ENCODE peak calls at places on chromosomes 5 and 9, in four cellular contexts. L is adrenal gland, A is A549, G is aorta. Q is an unnamed sample. For H3K4me1 and H3K9me3, the result is how much of the 10 kb centered on the place peaks cover.

GRCh38 chr9:110033869-110034268 is 174.1 kb downstream of the C9orf152 start:
- DNase-seq in G (no peak), L (no peak), A (no peak), Q (no peak)

GRCh38 chr9:133149130-133150015 is 14.3 kb downstream of the GBGT1 start:
- DNase-seq in G (peak), A (peak), L (peak), Q (peak)

GRCh38 chr5:34660444-34660843 is 4.3 kb downstream of the RAI14 start:
- DNase-seq in L (no peak), G (no peak), A (no peak), Q (no peak)

GRCh38 chr5:10518352-10518751 is 45.5 kb upstream of the ANKRD33B start:
- DNase-seq in G (no peak), A (peak), L (no peak), Q (no peak)

GRCh38 chr5:138082033-138082432 is 1.8 kb upstream of the WNT8A start:
- DNase-seq in G (no peak), L (no peak), A (no peak), Q (no peak)

GRCh38 chr5:84274585-84275468 is 109.9 kb downstream of the EDIL3 start:
- DNase-seq in L (peak), G (no peak), A (peak), Q (no peak)

GRCh38 chr9:74035786-74036185 is 461.3 kb upstream of the RORB start:
- DNase-seq in A (no peak), G (no peak), L (no peak), Q (no peak)

GRCh38 chr5:147690595-147690994 is 91.9 kb downstream of the JAKMIP2 start:
- DNase-seq in A (peak), G (no peak), L (no peak), Q (no peak)

GRCh38 chr5:24226492-24226891 is 418.3 kb downstream of the CDH10 start:
- DNase-seq in L (no peak), G (peak), A (no peak), Q (no peak)

GRCh38 chr5:177430146-177430951 is 3.9 kb downstream of the GRK6 start:
- DNase-seq in G (peak), L (no peak), A (no peak), Q (no peak)

GRCh38 chr5:177429248-177430045 is 3.0 kb downstream of the GRK6 start:
- DNase-seq in G (peak), A (no peak), L (peak), Q (peak)

GRCh38 chr5:177427919-177428573 is 1.6 kb downstream of the GRK6 start:
- DNase-seq in G (peak), L (no peak), A (no peak), Q (no peak)

GRCh38 chr5:177427211-177427822 is 841 bp downstream of the GRK6 start:
- DNase-seq in L (no peak), G (no peak), A (no peak), Q (no peak)

GRCh38 chr5:177428574-177429217 is 2.2 kb downstream of the GRK6 start:
- DNase-seq in L (no peak), A (no peak), G (no peak), Q (no peak)
- H3K4me1 ChIP-seq in L (under half), A (under half), G (under half), Q (half or more)

DNA sequence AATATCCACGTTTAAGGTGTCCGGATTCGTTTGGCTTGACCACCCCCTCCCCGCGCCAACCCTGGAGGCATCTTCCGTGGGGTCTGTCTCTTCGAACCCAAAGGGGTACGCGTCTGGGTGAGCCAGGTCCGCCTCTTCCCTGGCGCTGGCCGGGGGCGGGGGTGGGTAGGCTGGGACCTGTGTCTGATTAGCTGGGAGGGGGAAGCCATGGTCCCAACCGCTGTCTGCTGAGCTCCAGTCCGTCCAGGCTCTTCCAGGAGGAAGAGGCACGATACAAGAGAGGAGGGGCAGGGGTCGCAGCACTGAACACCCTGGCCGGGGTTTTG is at the start of gene LVRN:
- DNase-seq in L (no peak), G (no peak), A (no peak), Q (no peak)
- H3K9me3 ChIP-seq in L (under half), G (under half), A (under half), Q (under half)

GRCh38 chr5:174311531-174312269 is 266.2 kb downstream of the NSG2 start:
- DNase-seq in L (peak), G (peak), A (peak), Q (peak)
- H3K4me3 ChIP-seq in L (peak), G (peak), A (peak), Q (no peak)

DNA sequence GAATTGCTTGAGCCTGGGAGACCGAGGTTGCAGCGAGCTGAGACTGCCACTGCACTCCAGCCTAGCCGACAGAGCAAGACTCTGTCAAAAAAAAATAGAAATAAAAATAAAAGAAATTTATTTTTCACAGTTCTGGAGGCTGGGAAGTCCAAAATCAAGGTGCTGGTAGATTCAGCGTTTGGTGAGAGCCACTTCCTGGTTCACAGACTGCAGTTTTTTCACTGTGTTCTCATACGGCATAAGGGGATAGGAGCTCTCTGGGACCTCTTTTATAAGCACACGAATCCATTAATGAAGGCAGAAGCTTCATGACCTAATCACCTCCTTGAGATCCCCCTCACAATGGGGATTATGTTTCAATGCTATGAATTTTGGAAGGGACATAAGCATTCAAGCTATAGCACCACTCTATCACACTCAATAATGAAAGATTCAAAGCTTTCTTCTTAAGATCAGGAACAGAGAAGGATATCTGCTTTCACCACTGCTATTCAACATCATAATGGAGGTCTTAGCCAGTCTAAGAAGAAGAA is 5.3 kb downstream of the PJA2 start:
- DNase-seq in L (no peak), G (no peak), A (no peak), Q (no peak)
- H3K4me1 ChIP-seq in L (under half), G (under half), A (under half), Q (half or more)

DNA sequence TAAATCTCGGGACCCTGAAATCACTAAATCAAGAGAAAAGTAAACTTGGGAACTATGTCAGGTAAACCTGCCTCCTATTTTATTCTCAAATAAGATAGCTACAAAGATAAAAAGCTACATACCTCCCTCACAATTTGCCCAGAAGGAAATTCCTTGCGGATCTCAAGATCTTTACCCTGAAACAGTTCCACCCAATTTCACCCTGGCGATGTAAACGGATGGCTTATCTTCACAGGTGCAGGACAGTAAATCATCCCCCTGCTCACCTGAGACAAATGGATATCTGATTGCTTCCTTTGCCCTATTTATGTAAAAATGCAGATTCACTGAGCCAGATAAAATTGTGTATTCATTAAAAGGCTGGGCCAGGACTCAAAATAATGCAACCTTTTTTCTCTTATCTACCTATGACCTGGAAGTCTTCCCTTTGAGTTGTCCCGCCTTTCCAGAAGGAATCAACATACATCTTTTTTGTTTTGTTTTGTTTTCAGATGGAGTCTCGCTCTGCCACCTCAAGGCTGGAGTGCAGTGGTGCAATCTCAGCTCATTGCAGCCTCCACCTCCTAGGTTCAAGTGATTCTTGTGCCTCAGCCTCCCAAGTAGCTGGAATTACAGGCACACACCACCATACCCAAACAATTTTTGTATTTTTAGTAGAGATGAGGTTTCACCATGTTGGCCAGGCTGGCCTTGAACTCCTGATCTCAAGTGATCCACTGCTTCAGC is 13.8 kb downstream of the TMEM267 start:
- DNase-seq in G (no peak), A (no peak), L (no peak), Q (no peak)
- H3K9me3 ChIP-seq in G (under half), A (under half), L (under half), Q (under half)

GRCh38 chr9:126676685-126677143 is 63.0 kb downstream of the LMX1B start:
- DNase-seq in G (no peak), A (no peak), L (no peak), Q (no peak)
- H3K4me3 ChIP-seq in G (no peak), A (no peak), L (no peak), Q (no peak)

DNA sequence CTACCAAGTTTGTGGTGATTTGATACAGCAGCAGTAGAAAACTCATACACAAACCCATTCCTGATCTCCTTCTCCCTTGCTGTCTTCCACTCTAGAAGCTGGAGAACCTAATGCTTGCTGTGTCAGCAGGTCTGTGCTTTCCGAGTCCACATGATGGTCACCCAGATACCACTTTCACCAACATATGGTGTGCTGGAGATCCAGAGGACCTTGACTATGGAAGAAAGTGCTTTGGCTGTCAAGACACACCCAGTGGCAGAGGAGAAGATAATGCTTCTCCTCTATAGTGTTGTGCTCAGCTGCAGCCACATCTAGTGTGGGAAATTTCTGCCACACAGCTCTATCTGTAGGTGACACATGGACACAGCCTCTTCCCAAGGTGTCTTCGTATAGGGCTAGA is 67.4 kb downstream of the UGCG start:
- DNase-seq in L (no peak), A (no peak), G (no peak), Q (no peak)
- H3K4me1 ChIP-seq in L (under half), A (half or more), G (under half), Q (under half)

GRCh38 chr5:40518511-40518917 is 161.2 kb upstream of the PTGER4 start:
- DNase-seq in A (peak), G (no peak), L (no peak), Q (no peak)
- H3K9me3 ChIP-seq in A (under half), G (under half), L (under half), Q (under half)

GRCh38 chr9:135963338-135963737 is 2.2 kb upstream of the UBAC1 start:
- DNase-seq in A (no peak), L (no peak), G (no peak), Q (no peak)

GRCh38 chr9:135961811-135962695 is 880 bp upstream of the UBAC1 start:
- DNase-seq in L (no peak), G (no peak), A (no peak), Q (no peak)

GRCh38 chr9:135961277-135961705 is at the start of gene UBAC1:
- DNase-seq in A (peak), G (peak), L (peak), Q (peak)

GRCh38 chr9:135963938-135964337 is 2.8 kb upstream of the UBAC1 start:
- DNase-seq in G (no peak), A (no peak), L (no peak), Q (no peak)

DNA sequence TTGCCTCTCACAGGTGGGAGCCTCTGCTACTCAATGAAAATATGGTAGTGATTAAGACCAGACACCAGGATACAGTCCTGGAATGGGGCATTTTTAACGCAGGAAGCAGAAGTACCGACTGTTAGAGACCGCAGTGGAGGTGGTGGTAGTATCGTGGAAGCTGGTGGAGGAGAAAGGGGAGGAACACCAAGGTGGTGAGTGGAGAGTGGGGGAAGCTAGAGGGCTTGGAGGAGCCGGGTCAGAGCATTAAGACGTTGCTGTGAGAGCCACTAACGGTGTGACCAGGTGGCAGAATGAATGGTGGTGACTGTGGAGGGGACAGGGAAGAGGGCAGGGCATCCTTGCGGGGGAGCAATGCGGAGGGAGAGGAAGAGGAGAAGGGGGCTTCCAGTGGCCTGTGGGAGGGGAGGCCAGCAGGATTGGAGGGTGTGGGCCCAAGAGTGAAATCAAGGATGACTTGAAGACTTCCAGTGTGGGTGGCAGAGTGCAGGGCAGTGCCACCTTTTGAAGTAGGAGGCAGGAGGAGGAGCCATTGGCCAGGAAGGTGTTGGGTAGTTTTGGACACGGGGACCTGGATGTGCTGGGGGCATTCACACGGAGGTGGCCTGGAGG is 1.6 kb upstream of the UBAC1 start:
- DNase-seq in L (no peak), A (no peak), G (no peak), Q (no peak)
- H3K4me3 ChIP-seq in L (no peak), A (no peak), G (no peak), Q (no peak)

DNA sequence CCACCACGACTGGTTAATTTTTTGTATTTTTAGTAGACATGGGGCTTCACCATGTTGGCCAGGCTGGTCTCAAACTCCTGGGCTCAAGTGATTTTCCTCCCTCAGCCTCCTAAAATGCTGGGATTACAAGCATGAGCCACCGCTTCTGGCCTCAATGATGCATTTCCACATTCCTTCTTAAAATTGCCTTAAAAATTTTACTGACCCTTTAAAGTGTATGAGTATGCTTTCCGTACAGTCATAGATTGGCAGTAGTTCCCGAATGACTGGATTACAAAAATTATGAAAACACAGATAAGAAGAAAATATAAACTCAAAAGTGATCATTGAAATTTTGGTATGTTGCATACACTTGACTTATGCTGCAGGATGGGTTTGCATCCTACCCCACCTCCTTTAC is 27.0 kb downstream of the ANKRD55 start:
- DNase-seq in A (no peak), L (no peak), G (no peak), Q (no peak)
- H3K4me1 ChIP-seq in A (under half), L (under half), G (under half), Q (under half)

Q was measured in CD4-positive, alpha-beta memory T cell.